ENCODE peak calls at places on chromosomes 16 and 17, in ten cellular contexts. L is HFFc6; Z is astrocyte; E is coronary artery; M is tibial nerve; T is cardiac fibroblast; U is dorsolateral prefrontal cortex; Y is lower leg skin; W is activated CD8-positive, alpha-beta T cell treated with anti-CD3 and anti-CD28 coated beads for 36 hours; J is heart right ventricle. X is an unnamed sample.
A peak's percentile ranks its signal among the peaks of the same experiment; 100 is the strongest.

GRCh38 chr16:88334517-88335149 is 48.1 kb upstream of the ZNF469 start:
- DNase-seq in L (no peak), Z (no peak), E (no peak), M (no peak), T (no peak), U (no peak), Y (no peak), W (no peak), J (no peak), X (no peak)

GRCh38 chr16:56931253-56931768 is 631 bp upstream of the HERPUD1 start:
- DNase-seq in L (no peak), Z (no peak), E (no peak), M (peak; percentile 36), T (no peak), U (no peak), Y (no peak), W (peak; percentile 49), J (peak; percentile 22), X (no peak)

GRCh38 chr16:76345093-76345735 is 68.0 kb downstream of the CNTNAP4 start:
- DNase-seq in L (no peak), Z (peak; percentile 15), E (no peak), M (peak; percentile 66), T (peak; percentile 98), U (no peak), Y (no peak), W (no peak), J (peak; percentile 28), X (no peak)

GRCh38 chr17:31715436-31715835 is 143.6 kb downstream of the COPRS start:
- DNase-seq in L (no peak), Z (no peak), E (no peak), M (no peak), T (no peak), U (no peak), Y (no peak), W (peak; percentile 9), J (no peak), X (no peak)

GRCh38 chr17:34382586-34383224 is 19.7 kb upstream of the CCL1 start:
- DNase-seq in L (no peak), Z (no peak), E (peak; percentile 69), M (no peak), T (peak; percentile 26), U (no peak), Y (peak; percentile 66), W (peak; percentile 81), J (no peak), X (peak; percentile 96)

GRCh38 chr16:70573451-70574121 is 50.0 kb downstream of the SF3B3 start:
- DNase-seq in L (peak; percentile 80), Z (peak; percentile 93), E (no peak), M (peak; percentile 39), T (peak; percentile 97), U (no peak), Y (peak; percentile 74), W (no peak), J (peak; percentile 77), X (no peak)

GRCh38 chr16:85641776-85642176 is 28.7 kb downstream of the GSE1 start:
- DNase-seq in L (no peak), Z (peak; percentile 23), E (no peak), M (no peak), T (no peak), U (no peak), Y (no peak), W (no peak), J (peak; percentile 51), X (no peak)

GRCh38 chr17:29720471-29720990 is 97.8 kb upstream of the CORO6 start:
- DNase-seq in L (no peak), Z (no peak), E (no peak), M (no peak), T (no peak), U (no peak), Y (no peak), W (no peak), J (no peak), X (no peak)

GRCh38 chr17:19760781-19761180 is 12.7 kb upstream of the ALDH3A1 start:
- DNase-seq in L (no peak), Z (no peak), E (peak; percentile 40), M (no peak), T (no peak), U (no peak), Y (peak; percentile 49), W (no peak), J (no peak), X (no peak)

GRCh38 chr16:14375132-14375491 is 254.9 kb downstream of the PARN start:
- DNase-seq in L (no peak), Z (no peak), E (no peak), M (no peak), T (peak; percentile 26), U (no peak), Y (no peak), W (no peak), J (no peak), X (no peak)

GRCh38 chr17:75891022-75891604 is 5.6 kb downstream of the TRIM65 start:
- DNase-seq in L (no peak), Z (no peak), E (no peak), M (no peak), T (no peak), U (no peak), Y (no peak), W (no peak), J (no peak), X (no peak)

GRCh38 chr17:57552114-57552601 is 192.9 kb downstream of the CCDC182 start:
- DNase-seq in L (no peak), Z (no peak), E (no peak), M (no peak), T (peak; percentile 63), U (no peak), Y (no peak), W (peak; percentile 60), J (peak; percentile 37), X (peak; percentile 87)

GRCh38 chr16:17437142-17437720 is 33.5 kb downstream of the XYLT1 start:
- DNase-seq in L (no peak), Z (no peak), E (no peak), M (no peak), T (no peak), U (no peak), Y (no peak), W (no peak), J (no peak), X (no peak)

DNA sequence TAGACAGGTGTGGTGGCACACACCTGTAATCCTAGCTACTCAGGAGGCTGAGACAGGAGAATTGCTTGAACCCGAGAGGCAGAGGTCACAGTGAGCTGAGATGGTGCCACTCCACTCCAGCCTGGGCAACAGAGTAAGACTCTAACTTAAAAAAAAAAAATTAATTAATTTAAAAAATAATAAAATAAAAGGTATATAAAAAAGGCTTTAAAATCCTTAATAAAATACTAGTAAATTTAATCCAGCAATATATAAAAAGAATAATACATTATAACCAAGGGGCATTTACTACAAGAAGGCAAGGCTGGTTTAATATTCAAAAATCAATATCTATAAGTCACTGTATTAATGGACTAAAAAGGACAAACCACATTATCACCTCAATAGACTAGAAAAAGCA is 44.8 kb upstream of the MNT start:
- DNase-seq in L (no peak), Z (no peak), E (no peak), M (no peak), T (no peak), U (no peak), Y (no peak), W (no peak), J (no peak), X (no peak)
- TF ChIP-seq CTCF in L (no peak), Z (no peak), E (no peak), M (no peak), T (no peak), U (no peak), Y (no peak), W (no peak), J (no peak), X (no peak)

DNA sequence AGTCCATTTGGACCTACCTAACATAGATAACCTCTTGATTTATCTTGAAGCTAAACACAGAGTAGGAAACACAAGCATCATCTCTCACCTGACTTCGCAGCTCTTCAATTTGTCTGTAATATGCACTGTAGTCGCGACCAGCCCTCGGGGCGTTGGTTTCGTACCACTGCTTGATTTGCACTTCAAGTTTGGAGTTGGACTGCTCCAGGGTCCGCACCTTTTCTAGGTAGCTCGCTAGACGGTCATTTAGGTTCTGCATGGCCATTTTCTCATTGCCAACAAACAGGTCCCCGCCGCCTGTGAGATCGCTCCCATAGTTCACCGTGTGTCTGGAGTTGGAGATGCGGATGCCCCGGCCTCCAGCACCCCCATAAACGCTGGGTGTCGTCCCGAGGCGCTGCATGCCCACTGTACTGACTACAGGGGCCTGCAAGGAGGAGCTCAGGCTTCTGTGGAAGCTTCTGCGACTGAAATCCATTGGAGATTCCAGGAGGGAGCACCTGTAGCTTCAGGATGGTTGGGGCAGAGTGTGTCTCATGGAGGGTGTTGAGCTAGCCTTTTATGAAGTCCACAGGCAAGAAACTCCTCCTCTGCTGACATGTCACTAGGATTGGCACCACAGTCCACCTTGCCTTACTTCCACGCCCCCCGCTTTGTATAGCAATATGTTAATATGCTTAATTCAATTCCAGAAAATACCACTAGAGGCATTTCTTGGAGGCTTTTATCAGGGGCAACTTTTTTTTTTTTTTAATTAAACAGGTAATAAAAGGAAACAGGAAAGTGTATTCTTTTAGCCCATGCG is at the start of gene KRT20:
- DNase-seq in L (no peak), Z (no peak), E (no peak), M (no peak), T (no peak), U (no peak), Y (no peak), W (no peak), J (no peak), X (no peak)
- TF ChIP-seq CTCF in L (peak; percentile 64), Z (peak; percentile 5), E (no peak), M (no peak), T (peak; percentile 19), U (no peak), Y (no peak), W (no peak), J (no peak), X (no peak)

DNA sequence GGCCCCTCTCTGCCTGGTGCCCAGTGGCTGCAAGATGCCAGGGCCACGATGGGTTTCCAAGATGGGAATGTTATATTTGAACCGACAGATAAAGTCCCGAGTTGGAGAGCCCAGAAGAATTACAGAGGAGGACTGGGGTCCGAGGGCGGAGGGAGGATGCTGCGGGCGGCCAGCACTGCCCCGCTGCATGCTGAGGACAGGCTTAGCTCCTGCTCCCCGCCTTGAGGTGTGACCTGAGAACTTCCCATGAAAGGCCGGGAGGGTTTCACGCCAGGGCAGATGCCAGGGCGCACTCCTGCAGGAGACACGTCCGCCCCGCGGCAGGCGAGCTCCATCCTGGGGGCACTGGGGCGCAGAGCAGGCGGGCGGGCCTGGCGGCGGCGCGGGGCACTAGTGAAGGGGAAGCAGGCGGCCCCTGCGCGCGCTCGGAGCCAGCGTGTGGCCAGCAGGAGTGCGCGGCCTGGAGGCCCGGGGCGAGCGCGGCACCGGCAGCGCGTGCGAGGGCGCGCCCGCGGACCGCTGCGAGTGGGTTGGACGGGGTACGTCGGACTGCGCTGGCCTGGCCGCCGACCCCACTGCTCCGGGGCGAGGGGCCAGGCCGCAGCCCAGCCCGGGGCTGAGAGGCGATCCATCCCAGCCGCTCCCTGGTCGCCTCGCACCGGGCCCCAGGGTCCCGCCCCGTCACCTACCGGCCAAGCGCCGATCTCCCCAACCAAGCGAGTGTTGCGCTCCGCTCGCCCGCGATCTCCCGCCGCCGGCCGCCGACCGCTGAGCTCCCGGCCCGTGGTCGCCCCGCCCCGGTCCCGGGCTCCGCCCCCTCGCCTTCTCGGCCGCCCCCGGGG is at the start of gene MAP3K14:
- DNase-seq in L (peak; percentile 45), Z (peak; percentile 57), E (peak; percentile 85), M (no peak), T (peak; percentile 78), U (peak; percentile 43), Y (peak; percentile 95), W (peak; percentile 77), J (peak; percentile 60), X (peak; percentile 71)
- TF ChIP-seq CTCF in L (no peak), Z (no peak), E (no peak), M (peak; percentile 67), T (peak; percentile 2), U (peak; percentile 29), Y (no peak), W (peak; percentile 21), J (no peak), X (peak; percentile 38)

GRCh38 chr16:69481901-69482341 is 57.5 kb downstream of the CYB5B start:
- DNase-seq in L (no peak), Z (peak; percentile 43), E (peak; percentile 91), M (peak; percentile 73), T (peak; percentile 92), U (peak; percentile 41), Y (peak; percentile 96), W (no peak), J (peak; percentile 89), X (no peak)
- TF ChIP-seq CTCF in L (peak; percentile 24), Z (no peak), E (no peak), M (no peak), T (peak; percentile 18), U (peak; percentile 25), Y (no peak), W (no peak), J (no peak), X (no peak)

X was measured in DND-41.